ENCODE peak calls at places on chromosomes 1 and 21, in eight cellular contexts. G is A549; H is fibroblast of the aortic adventitia; S is IMR-90; B is stimulated activated CD8-positive, alpha-beta memory T cell treated with anti-CD3 and anti-CD28 coated beads, Interleukin-15, amount 100 ng/mL, for 24 hours; P is GM19239; R is NCI-H1092; Q is head of caudate nucleus. A is an unnamed sample.

GRCh38 chr1:205046870-205047269 is 3.9 kb downstream of the CNTN2 start:
- DNase-seq in G (no peak), H (no peak), S (no peak), B (no peak), P (no peak), R (no peak), Q (peak), A (no peak)

GRCh38 chr1:161721738-161722343 is 497 bp downstream of the FCRLB start:
- DNase-seq in G (peak), H (peak), S (peak), B (no peak), P (no peak), R (no peak), Q (no peak), A (peak)

GRCh38 chr1:53416264-53416663 is 42.9 kb upstream of the DMRTB1 start:
- DNase-seq in G (no peak), H (no peak), S (no peak), B (no peak), P (no peak), R (no peak), Q (no peak), A (no peak)

GRCh38 chr1:247448107-247448778 is 9.7 kb downstream of the OR2B11 start:
- DNase-seq in G (peak), H (peak), S (peak), B (no peak), P (no peak), R (peak), Q (peak), A (peak)

GRCh38 chr1:234842726-234843641 is 233.0 kb upstream of the IRF2BP2 start:
- DNase-seq in G (no peak), H (peak), S (peak), B (peak), P (peak), R (no peak), Q (peak), A (no peak)

GRCh38 chr21:43785134-43785533 is 4.2 kb upstream of the RRP1 start:
- DNase-seq in G (no peak), H (no peak), S (no peak), B (no peak), P (no peak), R (no peak), Q (no peak), A (no peak)

GRCh38 chr1:213035573-213035972 is 15.5 kb upstream of the RPS6KC1 start:
- DNase-seq in G (no peak), H (no peak), S (no peak), B (no peak), P (no peak), R (no peak), Q (no peak), A (no peak)

GRCh38 chr1:159577446-159577845 is 10.2 kb upstream of the APCS start:
- DNase-seq in G (no peak), H (no peak), S (no peak), B (no peak), P (no peak), R (no peak), Q (no peak), A (no peak)

GRCh38 chr1:2981981-2982614 is 39.2 kb upstream of the ACTRT2 start:
- DNase-seq in G (no peak), H (no peak), S (no peak), B (no peak), P (no peak), R (no peak), Q (peak), A (no peak)

GRCh38 chr1:228036701-228037231 is 30.0 kb downstream of the WNT3A start:
- DNase-seq in G (no peak), H (no peak), S (no peak), B (no peak), P (no peak), R (no peak), Q (no peak), A (no peak)

GRCh38 chr1:29504709-29505410 is 268.5 kb downstream of the PTPRU start:
- DNase-seq in G (no peak), H (no peak), S (no peak), B (no peak), P (no peak), R (no peak), Q (peak), A (no peak)

GRCh38 chr1:227928811-227929375 is 18.8 kb downstream of the WNT9A start:
- DNase-seq in G (no peak), H (no peak), S (no peak), B (no peak), P (no peak), R (no peak), Q (no peak), A (no peak)

GRCh38 chr1:235866207-235866912 is at the start of gene LYST:
- DNase-seq in G (peak), H (peak), S (peak), B (no peak), P (no peak), R (peak), Q (peak), A (peak)

GRCh38 chr1:157363660-157364140 is 188.6 kb downstream of the FCRL5 start:
- DNase-seq in G (peak), H (peak), S (peak), B (no peak), P (peak), R (no peak), Q (peak), A (peak)

GRCh38 chr1:59432531-59433439 is 135.9 kb downstream of the FGGY start:
- DNase-seq in G (peak), H (no peak), S (no peak), B (no peak), P (peak), R (no peak), Q (no peak), A (no peak)

GRCh38 chr1:3672231-3672970 is 20.1 kb downstream of the TP73 start:
- DNase-seq in G (no peak), H (no peak), S (no peak), B (no peak), P (no peak), R (no peak), Q (no peak), A (no peak)

GRCh38 chr1:231040800-231041704 is 998 bp upstream of the FAM89A start:
- DNase-seq in G (no peak), H (no peak), S (no peak), B (no peak), P (no peak), R (no peak), Q (no peak), A (no peak)

GRCh38 chr1:15703562-15703961 is 19.4 kb downstream of the PLEKHM2 start:
- DNase-seq in G (no peak), H (peak), S (peak), B (no peak), P (no peak), R (no peak), Q (peak), A (peak)

GRCh38 chr1:169305948-169306347 is 61.6 kb downstream of the NME7 start:
- DNase-seq in G (no peak), H (no peak), S (no peak), B (no peak), P (no peak), R (no peak), Q (no peak), A (no peak)

GRCh38 chr1:50853325-50853724 is 106.7 kb downstream of the FAF1 start:
- DNase-seq in G (no peak), H (no peak), S (no peak), B (no peak), P (no peak), R (no peak), Q (no peak), A (no peak)

GRCh38 chr1:42926870-42927242 is 31.8 kb downstream of the SLC2A1 start:
- DNase-seq in G (no peak), H (no peak), S (no peak), B (no peak), P (no peak), R (no peak), Q (no peak), A (peak)

GRCh38 chr1:153100241-153100640 is 5.9 kb upstream of the SPRR2E start:
- DNase-seq in G (peak), H (peak), S (peak), B (no peak), P (no peak), R (no peak), Q (no peak), A (peak)

GRCh38 chr1:11400155-11400554 is 78.8 kb upstream of the DISP3 start:
- DNase-seq in G (no peak), H (no peak), S (no peak), B (no peak), P (no peak), R (no peak), Q (no peak), A (no peak)

GRCh38 chr1:219414250-219414649 is 198.7 kb downstream of the ZC3H11B start:
- DNase-seq in G (no peak), H (no peak), S (no peak), B (no peak), P (no peak), R (no peak), Q (no peak), A (no peak)

A was measured in EL.